ENCODE peak calls at places on chromosomes 11 and 22, in five cellular contexts. E, O, F, N and L are unnamed samples.

GRCh38 chr11:67302571-67303131 is 679 bp upstream of the SSH3 start:
- DNase-seq in N (peak; percentile 49), E (no peak), F (no peak), O (no peak), L (peak; percentile 61)

GRCh38 chr11:13745165-13745564 is 76.7 kb downstream of the FAR1 start:
- DNase-seq in E (no peak), N (no peak), F (no peak), O (no peak), L (no peak)

GRCh38 chr22:30328466-30329049 is 1.8 kb upstream of the TBC1D10A start:
- DNase-seq in E (no peak), O (no peak), F (no peak), N (no peak), L (no peak)

GRCh38 chr11:78825531-78825930 is 250.9 kb upstream of the NARS2 start:
- DNase-seq in E (no peak), O (no peak), F (no peak), N (no peak), L (no peak)

GRCh38 chr11:33452806-33453205 is 195.6 kb downstream of the HIPK3 start:
- DNase-seq in F (no peak), O (no peak), E (no peak), N (no peak), L (no peak)

GRCh38 chr11:48036011-48036410 is 55.7 kb downstream of the PTPRJ start:
- DNase-seq in E (no peak), F (no peak), N (no peak), O (no peak), L (no peak)

GRCh38 chr22:36385491-36386350 is 2.0 kb downstream of the MYH9 start:
- DNase-seq in N (peak; percentile 58), E (no peak), F (no peak), O (no peak), L (peak; percentile 81)

GRCh38 chr11:33692013-33692504 is 8.6 kb downstream of the C11orf91 start:
- DNase-seq in N (peak; percentile 76), E (no peak), F (no peak), O (no peak), L (peak; percentile 87)

GRCh38 chr11:44746894-44747293 is 20.1 kb downstream of the TSPAN18 start:
- DNase-seq in F (no peak), E (no peak), N (no peak), O (no peak), L (no peak)

GRCh38 chr11:69918231-69918937 is 99.2 kb upstream of the FGF3 start:
- DNase-seq in F (no peak), O (no peak), N (no peak), E (no peak), L (no peak)

GRCh38 chr22:39325392-39325932 is 6.0 kb upstream of the RPL3 start:
- DNase-seq in E (no peak), F (no peak), N (no peak), O (no peak), L (no peak)

GRCh38 chr11:47980907-47981621 is 705 bp downstream of the PTPRJ start:
- DNase-seq in F (peak; percentile 71), O (no peak), E (no peak), N (peak; percentile 60), L (peak; percentile 66)

GRCh38 chr11:1750481-1750839 is at the start of gene IFITM10:
- DNase-seq in O (no peak), E (no peak), N (no peak), F (no peak), L (no peak)

GRCh38 chr11:11074686-11075370 is 217.0 kb upstream of the ZBED5 start:
- DNase-seq in N (no peak), F (no peak), E (no peak), O (no peak), L (no peak)

GRCh38 chr11:75450826-75451783 is 18.1 kb upstream of the KLHL35 start:
- DNase-seq in F (no peak), E (no peak), N (no peak), O (no peak), L (no peak)

GRCh38 chr11:125084761-125085231 is 21.7 kb downstream of the SLC37A2 start:
- DNase-seq in O (no peak), E (no peak), N (no peak), F (no peak), L (no peak)